ENCODE peak calls at places on chromosomes 11 and 22, in seven cellular contexts. A is cardiac muscle cell; C is body of pancreas; J is CD4-positive, alpha-beta memory T cell; U is left lung; L is left ventricle myocardium inferior; N is ovary. W is an unnamed sample.
A peak's percentile ranks its signal among the peaks of the same experiment; 100 is the strongest.

GRCh38 chr11:132402056-132402684 is 1031.8 kb downstream of the NTM start:
- DNase-seq in A (peak; percentile 30), C (no peak), J (no peak), U (no peak), L (peak; percentile 18), N (no peak), W (peak; percentile 52)

GRCh38 chr11:46049325-46049860 is 71.9 kb downstream of the PHF21A start:
- DNase-seq in A (no peak), C (no peak), J (no peak), U (no peak), L (no peak), N (no peak), W (no peak)

GRCh38 chr11:2886191-2886894 is 768 bp upstream of the CDKN1C start:
- DNase-seq in A (peak; percentile 57), C (no peak), J (no peak), U (peak; percentile 87), L (peak; percentile 41), N (peak; percentile 86), W (peak; percentile 48)

GRCh38 chr22:37904572-37905533 is 1.2 kb upstream of the MICALL1 start:
- DNase-seq in A (peak; percentile 97), C (no peak), J (no peak), U (no peak), L (peak; percentile 29), N (peak; percentile 67), W (peak; percentile 33)

GRCh38 chr11:80727315-80727714 is 1286.5 kb upstream of the TENM4 start:
- DNase-seq in A (peak; percentile 41), C (no peak), J (no peak), U (no peak), L (no peak), N (no peak), W (no peak)

GRCh38 chr22:37089451-37089850 is 20.1 kb downstream of the TMPRSS6 start:
- DNase-seq in A (peak; percentile 13), C (no peak), J (no peak), U (peak; percentile 73), L (no peak), N (no peak), W (no peak)

GRCh38 chr11:27916541-27917100 is 191.3 kb downstream of the KIF18A start:
- DNase-seq in A (no peak), C (no peak), J (no peak), U (no peak), L (no peak), N (no peak), W (no peak)

GRCh38 chr11:129950319-129951034 is 52.2 kb downstream of the PRDM10 start:
- DNase-seq in A (peak; percentile 94), C (no peak), J (no peak), U (no peak), L (peak; percentile 25), N (peak; percentile 40), W (peak; percentile 35)

GRCh38 chr11:12725863-12726666 is 51.8 kb downstream of the TEAD1 start:
- DNase-seq in A (peak; percentile 55), C (no peak), J (no peak), U (no peak), L (no peak), N (no peak), W (no peak)

GRCh38 chr11:13535819-13536218 is 40.0 kb upstream of the PTH start:
- DNase-seq in A (no peak), C (no peak), J (no peak), U (no peak), L (no peak), N (no peak), W (no peak)

GRCh38 chr11:122843281-122844150 is 5.2 kb downstream of the CRTAM start:
- DNase-seq in A (no peak), C (no peak), J (peak; percentile 37), U (no peak), L (no peak), N (no peak), W (no peak)

GRCh38 chr11:368414-369335 is 624 bp upstream of the B4GALNT4 start:
- DNase-seq in A (peak; percentile 21), C (no peak), J (no peak), U (no peak), L (peak; percentile 13), N (peak; percentile 65), W (no peak)

GRCh38 chr11:65551572-65552398 is 6.4 kb downstream of the LTBP3 start:
- DNase-seq in A (no peak), C (peak; percentile 82), J (peak; percentile 56), U (peak; percentile 94), L (peak; percentile 45), N (peak; percentile 61), W (no peak)

GRCh38 chr11:124483422-124483821 is 37.9 kb upstream of the OR8B8 start:
- DNase-seq in A (no peak), C (no peak), J (no peak), U (no peak), L (no peak), N (no peak), W (no peak)

GRCh38 chr11:80362578-80362977 is 921.7 kb upstream of the TENM4 start:
- DNase-seq in A (no peak), C (no peak), J (no peak), U (no peak), L (no peak), N (no peak), W (no peak)

GRCh38 chr11:104093426-104094280 is 57.2 kb downstream of the DDI1 start:
- DNase-seq in A (peak; percentile 27), C (no peak), J (no peak), U (no peak), L (no peak), N (no peak), W (no peak)

GRCh38 chr22:29030016-29030617 is 31.5 kb downstream of the C22orf31 start:
- DNase-seq in A (peak; percentile 36), C (peak; percentile 28), J (no peak), U (no peak), L (no peak), N (no peak), W (no peak)

GRCh38 chr11:46362146-46363030 is 15.1 kb downstream of the DGKZ start:
- DNase-seq in A (no peak), C (no peak), J (no peak), U (peak; percentile 78), L (peak; percentile 19), N (no peak), W (no peak)

GRCh38 chr22:24681236-24681635 is 78.2 kb downstream of the GGT1 start:
- DNase-seq in A (peak; percentile 52), C (no peak), J (no peak), U (no peak), L (no peak), N (no peak), W (no peak)

GRCh38 chr11:69003301-69003865 is 9.7 kb downstream of the MRGPRF start:
- DNase-seq in A (no peak), C (no peak), J (no peak), U (no peak), L (no peak), N (no peak), W (no peak)

GRCh38 chr22:46297151-46297819 is 615 bp downstream of the GTSE1 start:
- DNase-seq in A (peak; percentile 30), C (no peak), J (no peak), U (no peak), L (peak; percentile 26), N (no peak), W (no peak)

GRCh38 chr11:62195945-62196344 is 5.9 kb downstream of the SCGB1D1 start:
- DNase-seq in A (no peak), C (no peak), J (no peak), U (no peak), L (no peak), N (no peak), W (no peak)

GRCh38 chr11:65505434-65506315 is 6.8 kb downstream of the MALAT1 start:
- DNase-seq in A (peak; percentile 67), C (no peak), J (peak; percentile 21), U (no peak), L (no peak), N (peak; percentile 42), W (no peak)

DNA sequence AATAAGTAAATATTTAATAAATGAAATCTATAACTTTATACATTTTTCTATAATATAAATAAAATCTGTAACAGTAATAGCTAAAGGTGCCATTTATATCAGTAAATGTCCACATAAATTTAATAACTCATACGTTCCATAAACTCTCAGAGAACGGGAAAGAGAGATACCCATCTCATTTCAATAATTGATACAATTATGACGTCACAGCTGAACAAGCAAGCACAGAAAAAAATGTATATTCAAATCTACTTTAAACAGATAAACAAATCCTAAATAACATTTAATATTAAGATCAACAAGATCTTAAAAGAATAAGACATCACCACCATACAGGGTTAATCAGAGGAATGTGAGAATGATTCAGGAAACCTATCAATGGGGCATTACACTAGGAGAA is 1136.5 kb downstream of the TBC1D22A start:
- DNase-seq in A (no peak), C (no peak), J (no peak), U (no peak), L (no peak), N (no peak), W (no peak)
- H3K4me3 ChIP-seq in A (no peak overlapping the region), C (no peak overlapping the region), J (no peak overlapping the region), U (no peak overlapping the region), L (no peak overlapping the region), N (no peak overlapping the region), W (no peak overlapping the region)

DNA sequence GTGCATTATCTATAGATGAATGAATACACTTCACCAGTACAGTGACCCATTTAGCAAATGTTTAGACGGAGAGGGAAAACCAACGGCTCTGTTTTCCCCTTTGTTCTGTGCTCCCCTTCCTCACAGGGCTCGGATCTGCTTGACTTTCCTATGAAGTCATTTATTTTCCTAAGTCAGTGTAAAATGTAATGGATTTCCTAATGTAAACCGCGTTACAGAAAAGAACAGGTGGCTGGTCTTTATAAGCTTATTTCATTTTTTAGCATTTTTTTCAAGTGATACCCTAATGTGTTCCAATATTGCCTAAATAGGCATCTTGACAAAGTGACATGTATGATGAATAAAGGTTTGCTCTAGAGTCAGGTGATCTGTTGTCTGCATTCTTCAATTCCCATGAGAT is 207.5 kb downstream of the PGR start:
- DNase-seq in A (no peak), C (no peak), J (no peak), U (no peak), L (no peak), N (no peak), W (no peak)
- H3K27me3 ChIP-seq in A (no peaks in the 10 kb centered on the region), C (no peaks in the 10 kb centered on the region), J (no peaks in the 10 kb centered on the region), U (no peaks in the 10 kb centered on the region), L (no peaks in the 10 kb centered on the region), N (no peaks in the 10 kb centered on the region), W (no peaks in the 10 kb centered on the region)

DNA sequence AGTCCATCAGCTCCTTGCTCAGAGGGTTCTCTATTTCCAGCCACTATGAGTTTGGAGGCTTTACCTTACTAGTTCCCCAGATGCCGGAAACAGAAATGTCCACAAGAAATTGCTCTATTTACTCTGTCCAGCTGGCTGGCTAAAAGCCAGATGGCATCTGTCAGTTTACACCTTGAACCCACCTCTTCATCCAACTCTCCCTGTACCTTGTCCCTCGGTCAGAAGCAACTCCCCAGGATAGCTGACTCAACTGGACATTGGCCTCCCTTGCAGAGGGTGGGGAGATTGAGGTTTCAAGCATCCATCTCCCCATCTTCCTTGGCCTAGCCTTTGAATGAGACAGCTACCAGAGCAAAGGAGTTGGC is 1.7 kb downstream of the C2CD2L start:
- DNase-seq in A (no peak), C (no peak), J (no peak), U (no peak), L (no peak), N (no peak), W (no peak)
- H3K4me3 ChIP-seq in A (no peak overlapping the region), C (no peak overlapping the region), J (peak overlapping the region; percentile 83), U (peak overlapping the region; percentile 98), L (peak overlapping the region; percentile 99), N (no peak overlapping the region), W (peak overlapping the region; percentile 99)

DNA sequence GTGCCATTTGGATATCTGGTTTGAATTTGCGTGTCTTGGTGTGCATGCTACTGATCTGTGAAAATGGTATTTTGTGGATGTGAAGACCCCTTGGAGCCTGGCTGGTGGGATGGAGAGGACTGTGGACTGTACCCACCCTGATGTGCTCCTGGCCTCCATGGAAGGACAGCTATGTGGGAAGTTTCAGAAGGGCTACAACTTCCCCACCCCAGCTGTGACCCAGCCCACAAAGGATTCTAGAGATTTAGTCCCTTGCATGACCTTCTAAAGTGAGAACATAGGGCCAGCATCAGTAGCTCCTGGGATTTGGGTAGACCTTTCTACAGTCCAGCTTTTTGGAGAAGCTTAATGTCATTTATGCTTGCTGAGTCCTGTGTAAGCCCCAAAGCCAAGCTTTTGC is 173.4 kb downstream of the BCR start:
- DNase-seq in A (no peak), C (no peak), J (no peak), U (no peak), L (no peak), N (no peak), W (no peak)
- H3K27me3 ChIP-seq in A (peaks cover 38% of the 10 kb centered on the region), C (no peaks in the 10 kb centered on the region), J (no peaks in the 10 kb centered on the region), U (no peaks in the 10 kb centered on the region), L (peaks cover 36% of the 10 kb centered on the region), N (no peaks in the 10 kb centered on the region), W (no peaks in the 10 kb centered on the region)